ENCODE peak calls at places on chromosomes 16 and 17, in six cellular contexts. One of them, this sample, is unnamed.

GRCh38 chr16:71645450-71645849 is 19.5 kb downstream of the MARVELD3 start:
- DNase-seq in OCI-LY7: peak; percentile 52
- DNase-seq in B cell: no peak
- DNase-seq in endothelial cell: no peak
- DNase-seq in astrocyte of the spinal cord: peak; percentile 25
- DNase-seq in tibial nerve: no peak
- DNase-seq in this sample: no peak

GRCh38 chr17:31321481-31321880 is at the start of gene EVI2A:
- DNase-seq in OCI-LY7: peak; percentile 89
- DNase-seq in B cell: peak; percentile 43
- DNase-seq in endothelial cell: no peak
- DNase-seq in astrocyte of the spinal cord: peak; percentile 90
- DNase-seq in tibial nerve: no peak
- DNase-seq in this sample: no peak

GRCh38 chr16:83762141-83763024 is 45.4 kb upstream of the HSBP1 start:
- DNase-seq in OCI-LY7: no peak
- DNase-seq in B cell: no peak
- DNase-seq in endothelial cell: no peak
- DNase-seq in astrocyte of the spinal cord: no peak
- DNase-seq in tibial nerve: no peak
- DNase-seq in this sample: no peak

GRCh38 chr16:53103811-53104210 is 49.0 kb downstream of the CHD9 start:
- DNase-seq in OCI-LY7: no peak
- DNase-seq in B cell: no peak
- DNase-seq in endothelial cell: no peak
- DNase-seq in astrocyte of the spinal cord: peak; percentile 29
- DNase-seq in tibial nerve: no peak
- DNase-seq in this sample: no peak

GRCh38 chr16:86697715-86698114 is 119.4 kb downstream of the FOXL1 start:
- DNase-seq in OCI-LY7: no peak
- DNase-seq in B cell: no peak
- DNase-seq in endothelial cell: no peak
- DNase-seq in astrocyte of the spinal cord: peak; percentile 55
- DNase-seq in tibial nerve: no peak
- DNase-seq in this sample: no peak

GRCh38 chr17:72725432-72726068 is 366.9 kb downstream of the SLC39A11 start:
- DNase-seq in OCI-LY7: peak; percentile 80
- DNase-seq in B cell: peak; percentile 22
- DNase-seq in endothelial cell: peak; percentile 61
- DNase-seq in astrocyte of the spinal cord: peak; percentile 70
- DNase-seq in tibial nerve: no peak
- DNase-seq in this sample: peak; percentile 56

GRCh38 chr17:8875957-8876356 is 8.5 kb upstream of the PIK3R6 start:
- DNase-seq in OCI-LY7: no peak
- DNase-seq in B cell: no peak
- DNase-seq in endothelial cell: no peak
- DNase-seq in astrocyte of the spinal cord: peak; percentile 9
- DNase-seq in tibial nerve: no peak
- DNase-seq in this sample: no peak

GRCh38 chr17:62111562-62112180 is 46.6 kb upstream of the MED13 start:
- DNase-seq in OCI-LY7: no peak
- DNase-seq in B cell: no peak
- DNase-seq in endothelial cell: no peak
- DNase-seq in astrocyte of the spinal cord: no peak
- DNase-seq in tibial nerve: no peak
- DNase-seq in this sample: no peak

GRCh38 chr16:57801856-57802634 is at the start of gene KIFC3:
- DNase-seq in OCI-LY7: peak; percentile 12
- DNase-seq in B cell: peak; percentile 74
- DNase-seq in endothelial cell: peak; percentile 76
- DNase-seq in astrocyte of the spinal cord: peak; percentile 73
- DNase-seq in tibial nerve: peak; percentile 63
- DNase-seq in this sample: peak; percentile 67

GRCh38 chr16:351804-352520 is 561 bp downstream of the AXIN1 start:
- DNase-seq in OCI-LY7: no peak
- DNase-seq in B cell: no peak
- DNase-seq in endothelial cell: no peak
- DNase-seq in astrocyte of the spinal cord: no peak
- DNase-seq in tibial nerve: no peak
- DNase-seq in this sample: no peak

GRCh38 chr17:45900723-45901415 is 6.5 kb downstream of the MAPT start:
- DNase-seq in OCI-LY7: no peak
- DNase-seq in B cell: no peak
- DNase-seq in endothelial cell: no peak
- DNase-seq in astrocyte of the spinal cord: no peak
- DNase-seq in tibial nerve: no peak
- DNase-seq in this sample: no peak

GRCh38 chr16:89044394-89045180 is 49.1 kb upstream of the ACSF3 start:
- DNase-seq in OCI-LY7: no peak
- DNase-seq in B cell: no peak
- DNase-seq in endothelial cell: no peak
- DNase-seq in astrocyte of the spinal cord: no peak
- DNase-seq in tibial nerve: no peak
- DNase-seq in this sample: no peak

GRCh38 chr16:89045181-89045815 is 48.4 kb upstream of the ACSF3 start:
- DNase-seq in OCI-LY7: no peak
- DNase-seq in B cell: no peak
- DNase-seq in endothelial cell: no peak
- DNase-seq in astrocyte of the spinal cord: no peak
- DNase-seq in tibial nerve: no peak
- DNase-seq in this sample: no peak

GRCh38 chr16:89047331-89048086 is 46.1 kb upstream of the ACSF3 start:
- DNase-seq in OCI-LY7: no peak
- DNase-seq in B cell: no peak
- DNase-seq in endothelial cell: no peak
- DNase-seq in astrocyte of the spinal cord: no peak
- DNase-seq in tibial nerve: no peak
- DNase-seq in this sample: no peak

GRCh38 chr16:89046491-89046890 is 47.2 kb upstream of the ACSF3 start:
- DNase-seq in OCI-LY7: no peak
- DNase-seq in B cell: no peak
- DNase-seq in endothelial cell: no peak
- DNase-seq in astrocyte of the spinal cord: no peak
- DNase-seq in tibial nerve: no peak
- DNase-seq in this sample: no peak

GRCh38 chr16:89045881-89046280 is 47.8 kb upstream of the ACSF3 start:
- DNase-seq in OCI-LY7: no peak
- DNase-seq in B cell: no peak
- DNase-seq in endothelial cell: no peak
- DNase-seq in astrocyte of the spinal cord: no peak
- DNase-seq in tibial nerve: no peak
- DNase-seq in this sample: no peak
- TF ChIP-seq CTCF in OCI-LY7: no peak
- TF ChIP-seq CTCF in B cell: no peak
- TF ChIP-seq CTCF in endothelial cell: no peak
- TF ChIP-seq CTCF in astrocyte of the spinal cord: no peak
- TF ChIP-seq CTCF in tibial nerve: no peak
- TF ChIP-seq CTCF in this sample: no peak

DNA sequence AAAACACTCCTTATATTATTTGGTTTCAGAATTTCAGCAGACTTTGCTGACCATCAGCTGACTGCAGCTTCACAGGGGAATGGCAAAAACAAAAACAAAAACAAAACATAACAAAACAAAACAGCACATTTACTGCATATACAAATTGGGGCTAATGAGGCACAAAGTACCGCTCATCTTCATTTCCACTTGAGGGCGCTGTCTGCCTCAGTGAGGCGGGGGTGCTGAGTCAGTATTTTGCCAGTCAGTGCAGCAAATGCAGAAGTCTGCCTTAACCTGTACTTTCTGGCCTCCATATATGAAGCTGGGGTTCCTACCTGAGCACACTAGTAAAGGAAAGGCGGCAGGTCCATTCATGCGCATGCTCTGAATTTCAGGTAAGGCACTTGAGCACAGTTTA is 13.5 kb upstream of the DYNLRB2 start:
- DNase-seq in OCI-LY7: peak; percentile 60
- DNase-seq in B cell: no peak
- DNase-seq in endothelial cell: peak; percentile 60
- DNase-seq in astrocyte of the spinal cord: peak; percentile 33
- DNase-seq in tibial nerve: no peak
- DNase-seq in this sample: no peak
- TF ChIP-seq CTCF in OCI-LY7: peak; percentile 84
- TF ChIP-seq CTCF in B cell: no peak
- TF ChIP-seq CTCF in endothelial cell: peak; percentile 70
- TF ChIP-seq CTCF in astrocyte of the spinal cord: peak; percentile 64
- TF ChIP-seq CTCF in tibial nerve: no peak
- TF ChIP-seq CTCF in this sample: peak; percentile 52

GRCh38 chr16:69105501-69106361 is at the start of gene HAS3:
- DNase-seq in OCI-LY7: peak; percentile 12
- DNase-seq in B cell: peak; percentile 82
- DNase-seq in endothelial cell: peak; percentile 70
- DNase-seq in astrocyte of the spinal cord: peak; percentile 63
- DNase-seq in tibial nerve: no peak
- DNase-seq in this sample: peak; percentile 58
- TF ChIP-seq CTCF in OCI-LY7: no peak
- TF ChIP-seq CTCF in B cell: no peak
- TF ChIP-seq CTCF in endothelial cell: peak; percentile 16
- TF ChIP-seq CTCF in astrocyte of the spinal cord: peak; percentile 36
- TF ChIP-seq CTCF in tibial nerve: no peak
- TF ChIP-seq CTCF in this sample: peak; percentile 40

DNA sequence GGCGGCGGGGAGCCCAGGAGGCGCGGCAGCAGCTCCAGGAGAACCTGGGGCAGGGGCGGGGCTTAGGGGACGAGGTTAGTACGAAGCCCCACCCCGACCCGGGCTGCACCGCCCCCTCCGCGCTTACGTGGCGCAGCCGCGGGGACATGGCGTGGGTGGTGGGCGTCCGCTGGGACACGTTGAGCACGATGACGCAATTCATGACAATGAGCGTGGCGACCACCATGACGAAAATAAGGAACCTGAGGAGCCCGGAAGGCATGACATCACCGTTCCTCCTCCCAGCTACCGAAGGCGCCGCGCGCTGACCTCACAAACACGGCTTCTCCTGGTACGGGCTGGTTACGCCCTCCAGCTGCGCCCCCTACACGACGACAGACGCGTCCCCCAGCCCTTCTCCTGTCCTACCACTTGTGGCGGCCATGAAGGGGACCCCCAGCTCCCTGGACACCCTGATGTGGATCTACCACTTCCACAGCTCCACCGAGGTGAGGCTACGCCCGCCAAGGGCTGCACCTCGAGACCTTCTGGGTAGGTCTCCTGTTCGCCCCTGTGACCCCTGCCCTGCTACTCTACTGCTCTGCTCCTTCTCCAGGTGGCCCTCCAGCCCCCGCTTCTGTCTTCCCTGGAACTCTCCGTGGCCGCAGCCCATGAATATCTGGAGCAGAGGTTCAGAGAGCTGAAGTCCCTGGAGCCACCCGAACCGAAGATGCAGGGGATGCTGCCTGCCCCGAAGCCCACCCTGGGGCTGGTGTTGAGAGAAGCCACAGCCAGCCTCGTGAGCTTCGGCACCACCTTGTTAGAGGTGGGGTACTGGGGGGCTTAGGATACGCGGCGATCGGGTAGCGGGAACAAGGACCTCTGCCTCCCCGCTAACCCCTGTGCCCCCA is at the start of gene C17orf107:
- DNase-seq in OCI-LY7: no peak
- DNase-seq in B cell: peak; percentile 98
- DNase-seq in endothelial cell: peak; percentile 73
- DNase-seq in astrocyte of the spinal cord: peak; percentile 74
- DNase-seq in tibial nerve: peak; percentile 59
- DNase-seq in this sample: no peak
- TF ChIP-seq CTCF in OCI-LY7: no peak
- TF ChIP-seq CTCF in B cell: peak; percentile 14
- TF ChIP-seq CTCF in endothelial cell: no peak
- TF ChIP-seq CTCF in astrocyte of the spinal cord: no peak
- TF ChIP-seq CTCF in tibial nerve: no peak
- TF ChIP-seq CTCF in this sample: no peak

This sample was measured in neural crest cell.